ENCODE peak calls at places on chromosomes 13 and 19, in eight cellular contexts. R is testis; J is PC-3; V is CD4-positive, alpha-beta T cell; I is uterus; S is A549; Y is prostate gland; C is upper lobe of left lung. B is an unnamed sample.

GRCh38 chr13:93146584-93147292 is 79.9 kb upstream of the GPC6 start:
- DNase-seq in Y (no peak), C (no peak), J (peak; percentile 30), V (no peak), S (no peak), R (no peak), I (no peak), B (no peak)

GRCh38 chr19:47446534-47447469 is 24.9 kb downstream of the SLC8A2 start:
- DNase-seq in Y (no peak), C (peak; percentile 82), V (no peak), J (peak; percentile 16), I (peak; percentile 46), R (peak; percentile 64), S (peak; percentile 94), B (no peak)

GRCh38 chr19:14370169-14370998 is 10.9 kb upstream of the ADGRE5 start:
- DNase-seq in R (no peak), Y (no peak), V (peak; percentile 42), I (no peak), S (no peak), C (no peak), J (no peak), B (peak; percentile 59)

GRCh38 chr19:46821512-46822359 is 28.9 kb downstream of the AP2S1 start:
- DNase-seq in Y (no peak), S (no peak), V (peak; percentile 43), I (no peak), C (peak; percentile 68), R (no peak), J (no peak), B (peak; percentile 50)

GRCh38 chr19:54408627-54409026 is 6.6 kb upstream of the TTYH1 start:
- DNase-seq in V (no peak), C (no peak), R (no peak), Y (no peak), S (no peak), J (no peak), I (no peak), B (no peak)

GRCh38 chr19:19347401-19347800 is 26.8 kb downstream of the MAU2 start:
- DNase-seq in R (no peak), C (no peak), Y (no peak), S (no peak), I (no peak), V (no peak), J (no peak), B (no peak)

GRCh38 chr19:45900661-45901431 is 1.6 kb downstream of the MYPOP start:
- DNase-seq in Y (no peak), V (no peak), C (no peak), J (no peak), R (no peak), S (no peak), I (no peak), B (no peak)

GRCh38 chr19:46404884-46405658 is 8.3 kb downstream of the CCDC8 start:
- DNase-seq in R (peak; percentile 72), C (peak; percentile 46), S (peak; percentile 77), V (no peak), Y (no peak), J (peak; percentile 14), I (no peak), B (no peak)

GRCh38 chr13:111061338-111062045 is 53.6 kb upstream of the ARHGEF7 start:
- DNase-seq in S (no peak), Y (no peak), V (no peak), J (no peak), I (no peak), R (no peak), C (no peak), B (no peak)

GRCh38 chr13:40644838-40645620 is 21.4 kb downstream of the FOXO1 start:
- DNase-seq in I (no peak), V (no peak), Y (no peak), S (no peak), C (no peak), R (no peak), J (no peak), B (no peak)

GRCh38 chr13:108662528-108662927 is 33.1 kb downstream of the MYO16 start:
- DNase-seq in C (peak; percentile 1), R (no peak), V (no peak), I (no peak), S (peak; percentile 9), J (peak; percentile 41), Y (no peak), B (no peak)

GRCh38 chr19:13152356-13152853 is 2.2 kb downstream of the IER2 start:
- DNase-seq in I (no peak), J (no peak), R (no peak), V (no peak), Y (no peak), C (no peak), S (no peak), B (no peak)

GRCh38 chr13:45949161-45949560 is 97.6 kb upstream of the SIAH3 start:
- DNase-seq in S (no peak), C (no peak), V (no peak), R (no peak), Y (no peak), I (no peak), J (no peak), B (no peak)

GRCh38 chr13:31250435-31250834 is 50.7 kb downstream of the B3GLCT start:
- DNase-seq in R (no peak), S (no peak), C (no peak), J (no peak), V (no peak), I (no peak), Y (no peak), B (no peak)

GRCh38 chr13:34358811-34359513 is 541.0 kb downstream of the RFC3 start:
- DNase-seq in C (no peak), R (peak; percentile 20), V (no peak), J (peak; percentile 83), I (no peak), Y (no peak), S (peak; percentile 47), B (no peak)

GRCh38 chr19:4403005-4403761 is 743 bp downstream of the CHAF1A start:
- DNase-seq in C (no peak), J (peak; percentile 1), I (no peak), R (no peak), Y (no peak), V (no peak), S (peak; percentile 11), B (no peak)

GRCh38 chr19:19615086-19615485 is 3.4 kb downstream of the PBX4 start:
- DNase-seq in V (no peak), R (no peak), S (peak; percentile 21), I (no peak), J (peak; percentile 80), C (no peak), Y (no peak), B (no peak)

GRCh38 chr19:33441828-33442227 is 68.3 kb downstream of the CEBPG start:
- DNase-seq in J (no peak), I (no peak), R (no peak), V (no peak), Y (no peak), S (no peak), C (no peak), B (no peak)

GRCh38 chr19:35642312-35642711 is 767 bp downstream of the ETV2 start:
- DNase-seq in I (no peak), Y (no peak), C (no peak), R (no peak), J (no peak), V (no peak), S (no peak), B (no peak)

GRCh38 chr13:109626386-109627171 is 159.8 kb downstream of the IRS2 start:
- DNase-seq in V (no peak), R (no peak), J (no peak), C (no peak), I (no peak), S (no peak), Y (no peak), B (no peak)

GRCh38 chr13:112069727-112070300 is 2.9 kb downstream of the SOX1 start:
- DNase-seq in J (no peak), S (no peak), R (no peak), V (no peak), I (no peak), C (no peak), Y (no peak), B (no peak)

DNA sequence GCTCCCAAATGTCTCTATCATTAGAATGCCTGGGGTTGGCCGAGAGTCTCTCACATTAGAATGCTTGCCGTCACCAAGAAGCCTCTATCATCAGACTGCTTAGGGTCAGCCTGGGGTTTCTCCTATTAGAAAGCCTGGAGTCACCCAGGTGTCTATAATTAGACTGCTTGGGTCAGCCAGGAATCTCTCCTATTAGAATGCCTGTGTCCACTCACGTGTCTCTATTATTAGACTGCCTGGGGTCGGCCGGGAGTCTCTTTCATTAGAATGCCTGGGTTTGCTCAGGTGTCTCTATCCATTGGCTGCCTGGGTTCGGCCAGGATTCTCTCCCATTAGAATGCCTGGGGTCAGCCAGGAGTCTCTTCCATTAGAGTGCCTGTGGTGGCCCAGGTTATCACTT is 1453.1 kb downstream of the UQCRFS1 start:
- DNase-seq in R (no peak), Y (no peak), I (no peak), C (no peak), J (no peak), V (no peak), S (no peak), B (no peak)
- H3K9me3 ChIP-seq in R (no peaks in the 10 kb centered on the region), Y (no peaks in the 10 kb centered on the region), I (no peaks in the 10 kb centered on the region), C (peaks cover 30% of the 10 kb centered on the region), J (no peaks in the 10 kb centered on the region), V (peaks cover 45% of the 10 kb centered on the region), S (peaks cover 76% of the 10 kb centered on the region), B (peaks cover 3% of the 10 kb centered on the region)

DNA sequence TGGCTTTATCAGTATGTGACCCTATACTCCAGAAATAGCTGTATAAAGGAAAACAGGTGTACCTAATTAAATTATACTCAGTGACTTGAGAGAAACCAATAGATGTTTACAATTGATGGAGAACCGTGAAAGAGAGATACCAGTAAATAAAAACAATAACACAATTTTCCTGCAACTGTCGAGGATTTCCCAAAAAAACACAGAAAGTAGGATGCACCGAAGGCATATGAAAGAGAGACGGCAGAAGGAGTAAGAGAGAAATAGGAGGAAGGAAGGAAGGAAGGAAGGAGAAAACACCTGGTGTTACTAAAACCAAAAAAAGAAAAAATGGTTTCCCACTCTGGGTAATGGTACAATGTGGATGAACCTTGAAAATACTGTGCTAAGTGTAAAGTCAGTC is 6.8 kb upstream of the ZNF229 start:
- DNase-seq in S (peak; percentile 26), R (no peak), C (no peak), Y (no peak), J (no peak), V (no peak), I (no peak), B (no peak)
- H3K9me3 ChIP-seq in S (peaks cover 79% of the 10 kb centered on the region), R (no peaks in the 10 kb centered on the region), C (peaks cover 74% of the 10 kb centered on the region), Y (no peaks in the 10 kb centered on the region), J (no peaks in the 10 kb centered on the region), V (peaks cover 69% of the 10 kb centered on the region), I (no peaks in the 10 kb centered on the region), B (peaks cover 4% of the 10 kb centered on the region)

GRCh38 chr19:8973501-8974091 is 36.6 kb downstream of the MUC16 start:
- DNase-seq in J (peak; percentile 66), S (peak; percentile 6), R (peak; percentile 15), I (no peak), C (no peak), Y (no peak), V (no peak), B (no peak)
- H3K9me3 ChIP-seq in J (no peaks in the 10 kb centered on the region), S (no peaks in the 10 kb centered on the region), R (no peaks in the 10 kb centered on the region), I (no peaks in the 10 kb centered on the region), C (no peaks in the 10 kb centered on the region), Y (no peaks in the 10 kb centered on the region), V (no peaks in the 10 kb centered on the region), B (no peaks in the 10 kb centered on the region)

DNA sequence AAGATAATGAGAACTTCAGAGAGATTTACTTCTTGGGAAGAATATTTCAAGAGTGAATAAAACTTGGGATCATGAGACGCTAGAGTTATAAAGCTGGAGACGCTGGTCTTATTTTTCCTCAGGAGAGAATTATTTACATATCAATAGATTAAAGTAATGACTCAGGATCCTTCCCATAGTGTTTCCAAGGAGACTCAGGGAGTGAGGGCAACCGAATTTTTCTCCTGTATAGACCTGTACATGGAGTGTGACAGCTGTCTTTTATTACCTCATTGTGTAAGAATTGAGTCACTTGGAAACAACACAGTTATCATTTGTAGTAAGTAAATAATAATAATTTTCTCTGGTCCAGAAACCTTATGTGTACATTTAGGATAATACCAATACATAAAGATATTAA is 1905.5 kb downstream of the OLFM4 start:
- DNase-seq in C (no peak), R (no peak), I (no peak), J (no peak), S (no peak), V (no peak), Y (no peak), B (no peak)
- H3K9me3 ChIP-seq in C (no peaks in the 10 kb centered on the region), R (no peaks in the 10 kb centered on the region), I (no peaks in the 10 kb centered on the region), J (no peaks in the 10 kb centered on the region), S (no peaks in the 10 kb centered on the region), V (peaks cover 6% of the 10 kb centered on the region), Y (no peaks in the 10 kb centered on the region), B (no peaks in the 10 kb centered on the region)